ENCODE peak calls at places on chromosomes 4 and X, in six cellular contexts. One of them, this sample, is unnamed.

GRCh38 chrX:110851780-110852179 is 56.2 kb upstream of the CHRDL1 start:
- DNase-seq in psoas muscle: peak
- DNase-seq in AG04450: no peak
- DNase-seq in hepatocyte: peak
- DNase-seq in fibroblast of lung: peak
- DNase-seq in heart right ventricle: no peak
- DNase-seq in this sample: no peak

GRCh38 chr4:168449740-168450442 is 30.4 kb downstream of the DDX60L start:
- DNase-seq in psoas muscle: no peak
- DNase-seq in AG04450: no peak
- DNase-seq in hepatocyte: no peak
- DNase-seq in fibroblast of lung: peak
- DNase-seq in heart right ventricle: no peak
- DNase-seq in this sample: no peak

GRCh38 chrX:25028726-25029125 is 13.0 kb upstream of the ARX start:
- DNase-seq in psoas muscle: no peak
- DNase-seq in AG04450: no peak
- DNase-seq in hepatocyte: no peak
- DNase-seq in fibroblast of lung: peak
- DNase-seq in heart right ventricle: no peak
- DNase-seq in this sample: no peak

GRCh38 chr4:187232201-187232600 is 508.5 kb upstream of the FAT1 start:
- DNase-seq in psoas muscle: no peak
- DNase-seq in AG04450: no peak
- DNase-seq in hepatocyte: no peak
- DNase-seq in fibroblast of lung: no peak
- DNase-seq in heart right ventricle: no peak
- DNase-seq in this sample: no peak

GRCh38 chr4:150366487-150366999 is 215.4 kb upstream of the MAB21L2 start:
- DNase-seq in psoas muscle: no peak
- DNase-seq in AG04450: no peak
- DNase-seq in hepatocyte: no peak
- DNase-seq in fibroblast of lung: no peak
- DNase-seq in heart right ventricle: no peak
- DNase-seq in this sample: no peak

GRCh38 chr4:81605278-81605677 is 133.6 kb upstream of the RASGEF1B start:
- DNase-seq in psoas muscle: no peak
- DNase-seq in AG04450: no peak
- DNase-seq in hepatocyte: peak
- DNase-seq in fibroblast of lung: no peak
- DNase-seq in heart right ventricle: no peak
- DNase-seq in this sample: no peak

GRCh38 chr4:156957558-156957957 is 14.0 kb downstream of the PDGFC start:
- DNase-seq in psoas muscle: no peak
- DNase-seq in AG04450: no peak
- DNase-seq in hepatocyte: no peak
- DNase-seq in fibroblast of lung: no peak
- DNase-seq in heart right ventricle: no peak
- DNase-seq in this sample: no peak

GRCh38 chrX:39752820-39753219 is 344.9 kb downstream of the BCOR start:
- DNase-seq in psoas muscle: no peak
- DNase-seq in AG04450: no peak
- DNase-seq in hepatocyte: peak
- DNase-seq in fibroblast of lung: peak
- DNase-seq in heart right ventricle: no peak
- DNase-seq in this sample: no peak

GRCh38 chrX:107632291-107632690 is 4.0 kb downstream of the PRPS1 start:
- DNase-seq in psoas muscle: no peak
- DNase-seq in AG04450: no peak
- DNase-seq in hepatocyte: no peak
- DNase-seq in fibroblast of lung: no peak
- DNase-seq in heart right ventricle: peak
- DNase-seq in this sample: no peak

GRCh38 chr4:54446556-54446955 is 211.2 kb upstream of the KIT start:
- DNase-seq in psoas muscle: no peak
- DNase-seq in AG04450: no peak
- DNase-seq in hepatocyte: no peak
- DNase-seq in fibroblast of lung: no peak
- DNase-seq in heart right ventricle: no peak
- DNase-seq in this sample: no peak

GRCh38 chr4:156517546-156517945 is 454.1 kb downstream of the PDGFC start:
- DNase-seq in psoas muscle: no peak
- DNase-seq in AG04450: no peak
- DNase-seq in hepatocyte: no peak
- DNase-seq in fibroblast of lung: no peak
- DNase-seq in heart right ventricle: no peak
- DNase-seq in this sample: no peak

GRCh38 chrX:121949041-121949760 is 901.8 kb downstream of the GLUD2 start:
- DNase-seq in psoas muscle: no peak
- DNase-seq in AG04450: no peak
- DNase-seq in hepatocyte: no peak
- DNase-seq in fibroblast of lung: no peak
- DNase-seq in heart right ventricle: no peak
- DNase-seq in this sample: no peak

GRCh38 chr4:7971881-7972500 is 32.3 kb upstream of the AFAP1 start:
- DNase-seq in psoas muscle: peak
- DNase-seq in AG04450: no peak
- DNase-seq in hepatocyte: no peak
- DNase-seq in fibroblast of lung: no peak
- DNase-seq in heart right ventricle: no peak
- DNase-seq in this sample: no peak

GRCh38 chr4:143616771-143617170 is 83.7 kb downstream of the FREM3 start:
- DNase-seq in psoas muscle: no peak
- DNase-seq in AG04450: no peak
- DNase-seq in hepatocyte: no peak
- DNase-seq in fibroblast of lung: peak
- DNase-seq in heart right ventricle: no peak
- DNase-seq in this sample: no peak

DNA sequence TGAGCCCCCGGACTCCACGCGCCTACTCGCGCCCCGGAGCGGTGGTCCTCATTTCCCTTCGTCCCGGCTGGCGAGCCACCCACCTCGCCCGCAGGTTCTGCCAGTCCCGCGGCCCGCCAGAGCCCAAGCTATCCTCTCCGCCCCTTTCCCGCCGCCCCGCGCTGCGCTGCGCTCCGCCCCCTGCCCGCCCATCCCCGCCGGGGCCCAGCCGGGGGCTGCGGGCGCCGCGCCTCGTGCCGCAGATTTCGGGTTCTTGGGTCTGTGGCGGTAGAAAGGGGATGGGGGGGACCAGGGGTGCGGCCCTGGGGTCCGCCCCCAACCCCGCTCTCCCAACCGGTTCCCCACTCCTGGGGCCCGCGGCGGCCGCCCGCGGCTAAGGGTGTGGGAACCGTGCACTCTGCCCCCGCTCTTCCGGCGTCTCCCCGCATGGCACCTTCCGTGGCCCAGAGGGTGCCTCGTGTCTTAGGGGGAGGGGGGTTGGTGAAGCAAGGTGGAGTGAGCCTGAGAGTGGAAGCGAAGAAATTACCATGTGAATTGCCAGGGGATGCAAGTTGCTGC is 650.8 kb upstream of the DIPK2B start:
- DNase-seq in psoas muscle: peak
- DNase-seq in AG04450: no peak
- DNase-seq in hepatocyte: peak
- DNase-seq in fibroblast of lung: no peak
- DNase-seq in heart right ventricle: peak
- DNase-seq in this sample: peak
- H3K4me3 ChIP-seq in psoas muscle: peak
- H3K4me3 ChIP-seq in AG04450: peak
- H3K4me3 ChIP-seq in hepatocyte: peak
- H3K4me3 ChIP-seq in fibroblast of lung: peak
- H3K4me3 ChIP-seq in heart right ventricle: peak
- H3K4me3 ChIP-seq in this sample: peak

GRCh38 chr4:30744386-30744785 is 24.2 kb downstream of the PCDH7 start:
- DNase-seq in psoas muscle: no peak
- DNase-seq in AG04450: no peak
- DNase-seq in hepatocyte: no peak
- DNase-seq in fibroblast of lung: no peak
- DNase-seq in heart right ventricle: no peak
- DNase-seq in this sample: no peak

GRCh38 chr4:30746735-30747134 is 26.6 kb downstream of the PCDH7 start:
- DNase-seq in psoas muscle: no peak
- DNase-seq in AG04450: no peak
- DNase-seq in hepatocyte: no peak
- DNase-seq in fibroblast of lung: no peak
- DNase-seq in heart right ventricle: no peak
- DNase-seq in this sample: no peak

GRCh38 chr4:30744957-30745640 is 24.9 kb downstream of the PCDH7 start:
- DNase-seq in psoas muscle: no peak
- DNase-seq in AG04450: no peak
- DNase-seq in hepatocyte: no peak
- DNase-seq in fibroblast of lung: no peak
- DNase-seq in heart right ventricle: no peak
- DNase-seq in this sample: no peak

DNA sequence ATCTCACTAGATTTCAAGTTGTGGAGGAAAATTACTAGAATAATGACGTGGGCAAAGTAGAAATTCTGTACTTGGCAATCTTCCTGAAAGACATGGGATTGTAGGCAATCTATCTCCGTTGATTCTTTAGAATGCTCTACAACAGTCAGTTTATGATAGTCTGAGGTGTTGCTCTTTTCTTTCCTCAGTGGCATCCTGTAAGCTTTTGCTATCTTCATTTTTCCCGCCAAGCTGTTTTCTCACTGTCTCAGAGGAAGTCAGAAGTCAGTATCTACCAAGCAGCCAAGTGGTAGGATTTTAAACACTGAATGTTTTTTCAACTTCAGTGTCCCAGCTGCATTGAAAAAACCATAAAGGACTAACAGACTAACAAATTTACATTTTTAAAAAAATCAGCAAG is 23.7 kb downstream of the PCDH7 start:
- DNase-seq in psoas muscle: no peak
- DNase-seq in AG04450: no peak
- DNase-seq in hepatocyte: no peak
- DNase-seq in fibroblast of lung: no peak
- DNase-seq in heart right ventricle: no peak
- DNase-seq in this sample: no peak
- H3K27ac ChIP-seq in psoas muscle: no peak
- H3K27ac ChIP-seq in AG04450: no peak
- H3K27ac ChIP-seq in hepatocyte: no peak
- H3K27ac ChIP-seq in fibroblast of lung: peak
- H3K27ac ChIP-seq in heart right ventricle: no peak
- H3K27ac ChIP-seq in this sample: no peak

DNA sequence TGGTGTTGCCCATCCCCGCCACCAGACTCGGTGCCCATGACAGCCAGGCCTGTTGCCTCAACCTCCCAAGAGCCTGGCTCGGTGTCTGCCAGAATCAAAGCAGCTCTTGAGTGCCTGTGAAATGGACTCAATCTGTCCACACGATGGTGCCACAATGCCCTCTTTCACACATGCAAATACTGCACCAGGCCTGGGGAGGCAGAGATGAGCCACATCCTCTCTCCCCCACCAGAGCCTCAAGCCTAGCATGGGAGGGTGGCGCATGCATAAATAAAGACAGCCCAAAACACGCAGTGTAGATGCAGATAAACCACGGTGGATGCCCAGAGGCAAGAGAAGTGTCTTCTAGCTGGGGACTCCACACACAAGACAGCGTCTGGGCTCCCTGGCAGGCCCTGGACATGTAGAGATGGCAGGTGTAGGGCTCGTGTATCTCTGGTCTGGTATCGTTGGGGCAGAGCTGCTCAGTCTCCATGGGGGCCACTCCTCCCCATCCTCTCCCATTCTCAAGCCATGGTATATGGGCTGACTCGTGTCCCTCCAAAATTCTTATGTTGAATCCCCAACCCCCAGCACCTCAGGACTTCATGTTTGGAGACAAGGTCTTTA is 65.6 kb downstream of the JAKMIP1 start:
- DNase-seq in psoas muscle: no peak
- DNase-seq in AG04450: no peak
- DNase-seq in hepatocyte: no peak
- DNase-seq in fibroblast of lung: no peak
- DNase-seq in heart right ventricle: no peak
- DNase-seq in this sample: no peak
- TF ChIP-seq CTCF in psoas muscle: no peak
- TF ChIP-seq CTCF in AG04450: no peak
- TF ChIP-seq CTCF in hepatocyte: no peak
- TF ChIP-seq CTCF in fibroblast of lung: no peak
- TF ChIP-seq CTCF in heart right ventricle: peak
- TF ChIP-seq CTCF in this sample: peak

GRCh38 chr4:135243960-135244561 is 1042.5 kb upstream of the PABPC4L start:
- DNase-seq in psoas muscle: no peak
- DNase-seq in AG04450: peak
- DNase-seq in hepatocyte: peak
- DNase-seq in fibroblast of lung: peak
- DNase-seq in heart right ventricle: no peak
- DNase-seq in this sample: no peak

GRCh38 chr4:135244605-135245146 is 1043.1 kb upstream of the PABPC4L start:
- DNase-seq in psoas muscle: no peak
- DNase-seq in AG04450: no peak
- DNase-seq in hepatocyte: no peak
- DNase-seq in fibroblast of lung: peak
- DNase-seq in heart right ventricle: no peak
- DNase-seq in this sample: no peak

GRCh38 chr4:135250040-135250439 is 1048.5 kb upstream of the PABPC4L start:
- DNase-seq in psoas muscle: no peak
- DNase-seq in AG04450: no peak
- DNase-seq in hepatocyte: no peak
- DNase-seq in fibroblast of lung: no peak
- DNase-seq in heart right ventricle: no peak
- DNase-seq in this sample: no peak

DNA sequence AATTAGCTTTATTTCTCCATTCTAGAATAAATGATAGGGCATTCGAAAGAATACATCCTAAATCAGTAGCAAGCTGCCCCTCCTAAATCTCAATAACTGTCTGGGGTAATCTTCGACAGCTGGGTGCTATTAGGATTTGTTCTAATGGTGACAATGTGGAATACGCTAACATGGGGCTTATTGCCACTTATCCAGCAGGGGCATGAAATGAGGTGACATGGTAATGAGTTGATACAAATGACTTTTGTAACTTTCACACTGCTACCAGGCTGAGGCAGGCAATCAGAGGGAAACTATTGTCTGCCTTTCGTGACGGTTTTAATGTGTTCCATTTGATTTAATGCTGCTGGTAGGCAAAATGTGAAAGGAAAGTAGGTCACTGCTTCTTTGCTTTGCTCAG is 1047.4 kb upstream of the PABPC4L start:
- DNase-seq in psoas muscle: no peak
- DNase-seq in AG04450: no peak
- DNase-seq in hepatocyte: no peak
- DNase-seq in fibroblast of lung: no peak
- DNase-seq in heart right ventricle: no peak
- DNase-seq in this sample: no peak
- H3K4me3 ChIP-seq in psoas muscle: no peak
- H3K4me3 ChIP-seq in AG04450: no peak
- H3K4me3 ChIP-seq in hepatocyte: no peak
- H3K4me3 ChIP-seq in fibroblast of lung: no peak
- H3K4me3 ChIP-seq in heart right ventricle: no peak
- H3K4me3 ChIP-seq in this sample: no peak

GRCh38 chr4:185550933-185551332 is 15.6 kb upstream of the PDLIM3 start:
- DNase-seq in psoas muscle: no peak
- DNase-seq in AG04450: no peak
- DNase-seq in hepatocyte: no peak
- DNase-seq in fibroblast of lung: no peak
- DNase-seq in heart right ventricle: no peak
- DNase-seq in this sample: no peak
- H3K27ac ChIP-seq in psoas muscle: no peak
- H3K27ac ChIP-seq in AG04450: no peak
- H3K27ac ChIP-seq in hepatocyte: no peak
- H3K27ac ChIP-seq in fibroblast of lung: no peak
- H3K27ac ChIP-seq in heart right ventricle: no peak
- H3K27ac ChIP-seq in this sample: no peak